ENCODE peak calls at places on chromosome 7, in four cellular contexts. One of them, this sample, is unnamed.

GRCh38 chr7:7977774-7978173 is 9.2 kb downstream of the GLCCI1 start:
- DNase-seq in NCI-H524: no peak
- DNase-seq in activated effector memory CD4-positive, alpha-beta T cell treated with Interleukin-2 at 50 U/mL for 16 hours: no peak
- DNase-seq in HEK293T: no peak
- DNase-seq in this sample: no peak

GRCh38 chr7:155692317-155692716 is 47.9 kb downstream of the RBM33 start:
- DNase-seq in NCI-H524: no peak
- DNase-seq in activated effector memory CD4-positive, alpha-beta T cell treated with Interleukin-2 at 50 U/mL for 16 hours: no peak
- DNase-seq in HEK293T: no peak
- DNase-seq in this sample: no peak

GRCh38 chr7:39406464-39406863 is 159.7 kb upstream of the YAE1 start:
- DNase-seq in NCI-H524: no peak
- DNase-seq in activated effector memory CD4-positive, alpha-beta T cell treated with Interleukin-2 at 50 U/mL for 16 hours: no peak
- DNase-seq in HEK293T: no peak
- DNase-seq in this sample: no peak

GRCh38 chr7:113873554-113874151 is 45.2 kb downstream of the PPP1R3A start:
- DNase-seq in NCI-H524: no peak
- DNase-seq in activated effector memory CD4-positive, alpha-beta T cell treated with Interleukin-2 at 50 U/mL for 16 hours: no peak
- DNase-seq in HEK293T: no peak
- DNase-seq in this sample: no peak

GRCh38 chr7:70881470-70881869 is 250.5 kb upstream of the GALNT17 start:
- DNase-seq in NCI-H524: no peak
- DNase-seq in activated effector memory CD4-positive, alpha-beta T cell treated with Interleukin-2 at 50 U/mL for 16 hours: no peak
- DNase-seq in HEK293T: no peak
- DNase-seq in this sample: no peak

GRCh38 chr7:22945584-22945983 is 68.3 kb downstream of the HYCC1 start:
- DNase-seq in NCI-H524: no peak
- DNase-seq in activated effector memory CD4-positive, alpha-beta T cell treated with Interleukin-2 at 50 U/mL for 16 hours: no peak
- DNase-seq in HEK293T: no peak
- DNase-seq in this sample: no peak

GRCh38 chr7:7276151-7276550 is 93.8 kb downstream of the C1GALT1 start:
- DNase-seq in NCI-H524: no peak
- DNase-seq in activated effector memory CD4-positive, alpha-beta T cell treated with Interleukin-2 at 50 U/mL for 16 hours: no peak
- DNase-seq in HEK293T: no peak
- DNase-seq in this sample: no peak

GRCh38 chr7:111803015-111803758 is 240.9 kb upstream of the IMMP2L start:
- DNase-seq in NCI-H524: no peak
- DNase-seq in activated effector memory CD4-positive, alpha-beta T cell treated with Interleukin-2 at 50 U/mL for 16 hours: no peak
- DNase-seq in HEK293T: no peak
- DNase-seq in this sample: no peak

GRCh38 chr7:132441935-132442334 is 134.3 kb downstream of the PLXNA4 start:
- DNase-seq in NCI-H524: no peak
- DNase-seq in activated effector memory CD4-positive, alpha-beta T cell treated with Interleukin-2 at 50 U/mL for 16 hours: no peak
- DNase-seq in HEK293T: no peak
- DNase-seq in this sample: no peak

GRCh38 chr7:46478046-46478445 is 557.0 kb upstream of the IGFBP3 start:
- DNase-seq in NCI-H524: no peak
- DNase-seq in activated effector memory CD4-positive, alpha-beta T cell treated with Interleukin-2 at 50 U/mL for 16 hours: no peak
- DNase-seq in HEK293T: no peak
- DNase-seq in this sample: no peak

GRCh38 chr7:75931676-75932075 is 16.7 kb downstream of the POR start:
- DNase-seq in NCI-H524: peak; percentile 96
- DNase-seq in activated effector memory CD4-positive, alpha-beta T cell treated with Interleukin-2 at 50 U/mL for 16 hours: no peak
- DNase-seq in HEK293T: no peak
- DNase-seq in this sample: no peak

This sample was measured in naive B cell.